ENCODE peak calls at places on chromosome 2, in four cellular contexts. A, E, M and X are unnamed samples.

GRCh38 chr2:234555616-234556249 is 58.9 kb upstream of the ARL4C start:
- DNase-seq in M (no peak), E (no peak), A (no peak), X (no peak)

GRCh38 chr2:77054938-77055337 is 467.2 kb downstream of the LRRTM4 start:
- DNase-seq in E (no peak), A (no peak), M (no peak), X (no peak)

GRCh38 chr2:132503621-132504200 is 87.1 kb downstream of the GPR39 start:
- DNase-seq in E (no peak), M (no peak), A (no peak), X (no peak)

GRCh38 chr2:121648611-121649401 is 456 bp downstream of the CLASP1 start:
- DNase-seq in A (no peak), M (peak), E (peak), X (peak)

GRCh38 chr2:8539743-8540551 is 141.9 kb upstream of the ID2 start:
- DNase-seq in A (no peak), M (no peak), E (no peak), X (peak)

GRCh38 chr2:9021563-9022211 is 18.2 kb upstream of the MBOAT2 start:
- DNase-seq in A (no peak), E (no peak), M (no peak), X (no peak)

GRCh38 chr2:37154790-37155189 is 2.0 kb downstream of the EIF2AK2 start:
- DNase-seq in E (no peak), M (no peak), A (no peak), X (no peak)

GRCh38 chr2:85410584-85411404 is 628 bp upstream of the CAPG start:
- DNase-seq in E (peak), A (no peak), M (no peak), X (peak)

GRCh38 chr2:237213325-237214040 is 127.8 kb downstream of the COPS8 start:
- DNase-seq in A (no peak), E (no peak), M (no peak), X (no peak)

GRCh38 chr2:28567076-28567471 is 71.2 kb downstream of the PLB1 start:
- DNase-seq in E (no peak), A (no peak), M (no peak), X (no peak)

GRCh38 chr2:1802469-1803216 is 58.3 kb upstream of the PXDN start:
- DNase-seq in M (no peak), E (no peak), A (no peak), X (no peak)

GRCh38 chr2:100071350-100072043 is 70.9 kb downstream of the AFF3 start:
- DNase-seq in M (no peak), A (no peak), E (no peak), X (no peak)
- H3K27ac ChIP-seq in M (no peak), A (no peak), E (no peak), X (no peak)

GRCh38 chr2:75098856-75099255 is 100.5 kb downstream of the TACR1 start:
- DNase-seq in E (no peak), A (no peak), M (no peak), X (no peak)
- TF ChIP-seq CTCF in E (no peak), A (peak), M (peak), X (no peak)

GRCh38 chr2:219684721-219685689 is 57.6 kb downstream of the SLC4A3 start:
- DNase-seq in M (no peak), E (peak), A (peak), X (peak)

GRCh38 chr2:219688560-219689445 is 61.4 kb downstream of the SLC4A3 start:
- DNase-seq in E (no peak), A (peak), M (no peak), X (peak)

GRCh38 chr2:219689676-219690628 is 62.5 kb downstream of the SLC4A3 start:
- DNase-seq in A (no peak), E (no peak), M (peak), X (peak)

GRCh38 chr2:219687882-219688559 is 60.6 kb downstream of the SLC4A3 start:
- DNase-seq in A (peak), M (no peak), E (no peak), X (no peak)

GRCh38 chr2:219687266-219687665 is 59.8 kb downstream of the SLC4A3 start:
- DNase-seq in A (peak), E (no peak), M (no peak), X (no peak)
- H3K27ac ChIP-seq in A (peak), E (no peak), M (no peak), X (peak)

GRCh38 chr2:131030478-131030971 is 62.7 kb downstream of the FAM168B start:
- DNase-seq in A (no peak), E (no peak), M (peak), X (no peak)
- TF ChIP-seq CTCF in A (no peak), E (no peak), M (peak), X (no peak)